ENCODE peak calls at places on chromosomes 1 and 21, in five cellular contexts. One of them, this sample, is unnamed.

GRCh38 chr1:241917487-241917886 is 40.1 kb upstream of the BECN2 start:
- DNase-seq in T47D: no peak
- DNase-seq in prostate gland: no peak
- DNase-seq in AG08395: no peak
- DNase-seq in activated naive CD4-positive, alpha-beta T cell treated with anti-CD3 and anti-CD28 coated beads, Interleukin-2, amount 10 ng/mL, durations not matched to agents 7 days and 5 days: no peak
- DNase-seq in this sample: no peak

GRCh38 chr1:110638062-110638461 is 31.9 kb upstream of the KCNA2 start:
- DNase-seq in prostate gland: no peak
- DNase-seq in T47D: no peak
- DNase-seq in AG08395: no peak
- DNase-seq in activated naive CD4-positive, alpha-beta T cell treated with anti-CD3 and anti-CD28 coated beads, Interleukin-2, amount 10 ng/mL, durations not matched to agents 7 days and 5 days: no peak
- DNase-seq in this sample: no peak

GRCh38 chr1:207414606-207415108 is 39.5 kb upstream of the CR2 start:
- DNase-seq in prostate gland: no peak
- DNase-seq in T47D: no peak
- DNase-seq in activated naive CD4-positive, alpha-beta T cell treated with anti-CD3 and anti-CD28 coated beads, Interleukin-2, amount 10 ng/mL, durations not matched to agents 7 days and 5 days: peak
- DNase-seq in AG08395: no peak
- DNase-seq in this sample: no peak

GRCh38 chr1:157117527-157118057 is 18.0 kb upstream of the ETV3L start:
- DNase-seq in T47D: no peak
- DNase-seq in AG08395: no peak
- DNase-seq in activated naive CD4-positive, alpha-beta T cell treated with anti-CD3 and anti-CD28 coated beads, Interleukin-2, amount 10 ng/mL, durations not matched to agents 7 days and 5 days: no peak
- DNase-seq in prostate gland: no peak
- DNase-seq in this sample: no peak

GRCh38 chr1:233834609-233835008 is 69.9 kb upstream of the SLC35F3 start:
- DNase-seq in prostate gland: no peak
- DNase-seq in AG08395: no peak
- DNase-seq in activated naive CD4-positive, alpha-beta T cell treated with anti-CD3 and anti-CD28 coated beads, Interleukin-2, amount 10 ng/mL, durations not matched to agents 7 days and 5 days: no peak
- DNase-seq in T47D: no peak
- DNase-seq in this sample: no peak

GRCh38 chr1:29563092-29563491 is 326.8 kb downstream of the PTPRU start:
- DNase-seq in AG08395: no peak
- DNase-seq in prostate gland: no peak
- DNase-seq in T47D: no peak
- DNase-seq in activated naive CD4-positive, alpha-beta T cell treated with anti-CD3 and anti-CD28 coated beads, Interleukin-2, amount 10 ng/mL, durations not matched to agents 7 days and 5 days: no peak
- DNase-seq in this sample: no peak

GRCh38 chr1:242243472-242243871 is 244.6 kb upstream of the MAP1LC3C start:
- DNase-seq in prostate gland: peak
- DNase-seq in AG08395: peak
- DNase-seq in T47D: no peak
- DNase-seq in activated naive CD4-positive, alpha-beta T cell treated with anti-CD3 and anti-CD28 coated beads, Interleukin-2, amount 10 ng/mL, durations not matched to agents 7 days and 5 days: no peak
- DNase-seq in this sample: no peak

GRCh38 chr1:221796700-221797099 is 54.8 kb upstream of the DUSP10 start:
- DNase-seq in prostate gland: no peak
- DNase-seq in activated naive CD4-positive, alpha-beta T cell treated with anti-CD3 and anti-CD28 coated beads, Interleukin-2, amount 10 ng/mL, durations not matched to agents 7 days and 5 days: no peak
- DNase-seq in AG08395: no peak
- DNase-seq in T47D: no peak
- DNase-seq in this sample: no peak

GRCh38 chr1:234972411-234973191 is 156.0 kb downstream of the TOMM20 start:
- DNase-seq in AG08395: no peak
- DNase-seq in T47D: no peak
- DNase-seq in prostate gland: no peak
- DNase-seq in activated naive CD4-positive, alpha-beta T cell treated with anti-CD3 and anti-CD28 coated beads, Interleukin-2, amount 10 ng/mL, durations not matched to agents 7 days and 5 days: no peak
- DNase-seq in this sample: peak

GRCh38 chr1:92315766-92316413 is 17.0 kb downstream of the RPAP2 start:
- DNase-seq in AG08395: no peak
- DNase-seq in prostate gland: no peak
- DNase-seq in T47D: no peak
- DNase-seq in activated naive CD4-positive, alpha-beta T cell treated with anti-CD3 and anti-CD28 coated beads, Interleukin-2, amount 10 ng/mL, durations not matched to agents 7 days and 5 days: peak
- DNase-seq in this sample: no peak

GRCh38 chr1:224525411-224526040 is 90.6 kb upstream of the CNIH3 start:
- DNase-seq in activated naive CD4-positive, alpha-beta T cell treated with anti-CD3 and anti-CD28 coated beads, Interleukin-2, amount 10 ng/mL, durations not matched to agents 7 days and 5 days: no peak
- DNase-seq in prostate gland: no peak
- DNase-seq in T47D: no peak
- DNase-seq in AG08395: peak
- DNase-seq in this sample: peak

GRCh38 chr1:26747048-26747447 is 40.7 kb upstream of the PIGV start:
- DNase-seq in AG08395: no peak
- DNase-seq in prostate gland: no peak
- DNase-seq in T47D: no peak
- DNase-seq in activated naive CD4-positive, alpha-beta T cell treated with anti-CD3 and anti-CD28 coated beads, Interleukin-2, amount 10 ng/mL, durations not matched to agents 7 days and 5 days: no peak
- DNase-seq in this sample: no peak

GRCh38 chr1:182962554-182963115 is 9.7 kb upstream of the SHCBP1L start:
- DNase-seq in activated naive CD4-positive, alpha-beta T cell treated with anti-CD3 and anti-CD28 coated beads, Interleukin-2, amount 10 ng/mL, durations not matched to agents 7 days and 5 days: peak
- DNase-seq in prostate gland: peak
- DNase-seq in T47D: peak
- DNase-seq in AG08395: peak
- DNase-seq in this sample: peak

GRCh38 chr1:224434447-224435317 is at the start of gene WDR26:
- DNase-seq in prostate gland: peak
- DNase-seq in AG08395: peak
- DNase-seq in T47D: peak
- DNase-seq in activated naive CD4-positive, alpha-beta T cell treated with anti-CD3 and anti-CD28 coated beads, Interleukin-2, amount 10 ng/mL, durations not matched to agents 7 days and 5 days: peak
- DNase-seq in this sample: peak

GRCh38 chr21:25626752-25627151 is 12.3 kb upstream of the JAM2 start:
- DNase-seq in AG08395: no peak
- DNase-seq in prostate gland: peak
- DNase-seq in T47D: no peak
- DNase-seq in activated naive CD4-positive, alpha-beta T cell treated with anti-CD3 and anti-CD28 coated beads, Interleukin-2, amount 10 ng/mL, durations not matched to agents 7 days and 5 days: no peak
- DNase-seq in this sample: no peak

GRCh38 chr1:205421728-205422127 is at the start of gene LEMD1:
- DNase-seq in T47D: no peak
- DNase-seq in prostate gland: no peak
- DNase-seq in AG08395: no peak
- DNase-seq in activated naive CD4-positive, alpha-beta T cell treated with anti-CD3 and anti-CD28 coated beads, Interleukin-2, amount 10 ng/mL, durations not matched to agents 7 days and 5 days: no peak
- DNase-seq in this sample: no peak

GRCh38 chr1:31498376-31499040 is 77.8 kb upstream of the TINAGL1 start:
- DNase-seq in AG08395: no peak
- DNase-seq in activated naive CD4-positive, alpha-beta T cell treated with anti-CD3 and anti-CD28 coated beads, Interleukin-2, amount 10 ng/mL, durations not matched to agents 7 days and 5 days: no peak
- DNase-seq in T47D: no peak
- DNase-seq in prostate gland: no peak
- DNase-seq in this sample: no peak

GRCh38 chr1:116777831-116778830 is 23.9 kb downstream of the CD2 start:
- DNase-seq in AG08395: peak
- DNase-seq in prostate gland: no peak
- DNase-seq in T47D: no peak
- DNase-seq in activated naive CD4-positive, alpha-beta T cell treated with anti-CD3 and anti-CD28 coated beads, Interleukin-2, amount 10 ng/mL, durations not matched to agents 7 days and 5 days: no peak
- DNase-seq in this sample: peak

GRCh38 chr1:81967957-81968356 is 167.2 kb downstream of the ADGRL2 start:
- DNase-seq in activated naive CD4-positive, alpha-beta T cell treated with anti-CD3 and anti-CD28 coated beads, Interleukin-2, amount 10 ng/mL, durations not matched to agents 7 days and 5 days: no peak
- DNase-seq in AG08395: no peak
- DNase-seq in T47D: no peak
- DNase-seq in prostate gland: no peak
- DNase-seq in this sample: peak

GRCh38 chr1:30151119-30151518 is 572.3 kb downstream of the MATN1 start:
- DNase-seq in prostate gland: no peak
- DNase-seq in activated naive CD4-positive, alpha-beta T cell treated with anti-CD3 and anti-CD28 coated beads, Interleukin-2, amount 10 ng/mL, durations not matched to agents 7 days and 5 days: no peak
- DNase-seq in T47D: no peak
- DNase-seq in AG08395: no peak
- DNase-seq in this sample: no peak

GRCh38 chr1:232367293-232367692 is 262.6 kb downstream of the SIPA1L2 start:
- DNase-seq in activated naive CD4-positive, alpha-beta T cell treated with anti-CD3 and anti-CD28 coated beads, Interleukin-2, amount 10 ng/mL, durations not matched to agents 7 days and 5 days: no peak
- DNase-seq in T47D: no peak
- DNase-seq in AG08395: no peak
- DNase-seq in prostate gland: no peak
- DNase-seq in this sample: no peak

GRCh38 chr1:113390871-113391642 is 742 bp downstream of the MAGI3 start:
- DNase-seq in prostate gland: peak
- DNase-seq in T47D: no peak
- DNase-seq in activated naive CD4-positive, alpha-beta T cell treated with anti-CD3 and anti-CD28 coated beads, Interleukin-2, amount 10 ng/mL, durations not matched to agents 7 days and 5 days: peak
- DNase-seq in AG08395: peak
- DNase-seq in this sample: peak

GRCh38 chr1:62572476-62572875 is 24.8 kb upstream of the ANGPTL3 start:
- DNase-seq in AG08395: no peak
- DNase-seq in activated naive CD4-positive, alpha-beta T cell treated with anti-CD3 and anti-CD28 coated beads, Interleukin-2, amount 10 ng/mL, durations not matched to agents 7 days and 5 days: no peak
- DNase-seq in T47D: no peak
- DNase-seq in prostate gland: no peak
- DNase-seq in this sample: no peak

This sample was measured in AG10803.